ENCODE peak calls at places on chromosomes 16 and 17, in six cellular contexts. One of them, this sample, is unnamed.

GRCh38 chr17:68835061-68835460 is 120.1 kb downstream of the ABCA8 start:
- DNase-seq in keratinocyte: no peak
- DNase-seq in mammary epithelial cell: no peak
- DNase-seq in GM23338: no peak
- DNase-seq in endothelial cell of umbilical vein: peak; percentile 13
- DNase-seq in neural progenitor cell: no peak
- DNase-seq in this sample: peak; percentile 92

GRCh38 chr17:41284546-41284945 is 9.0 kb downstream of the KRTAP9-7 start:
- DNase-seq in endothelial cell of umbilical vein: peak; percentile 0
- DNase-seq in mammary epithelial cell: no peak
- DNase-seq in keratinocyte: no peak
- DNase-seq in neural progenitor cell: no peak
- DNase-seq in GM23338: no peak
- DNase-seq in this sample: peak; percentile 27

GRCh38 chr17:5020502-5021023 is 14.7 kb downstream of the SLC52A1 start:
- DNase-seq in neural progenitor cell: no peak
- DNase-seq in GM23338: no peak
- DNase-seq in keratinocyte: no peak
- DNase-seq in endothelial cell of umbilical vein: no peak
- DNase-seq in mammary epithelial cell: no peak
- DNase-seq in this sample: no peak

GRCh38 chr17:1435326-1435725 is 20.7 kb downstream of the CRK start:
- DNase-seq in keratinocyte: no peak
- DNase-seq in neural progenitor cell: no peak
- DNase-seq in endothelial cell of umbilical vein: no peak
- DNase-seq in mammary epithelial cell: no peak
- DNase-seq in GM23338: no peak
- DNase-seq in this sample: no peak

GRCh38 chr16:85735225-85735722 is 15.6 kb downstream of the C16orf74 start:
- DNase-seq in mammary epithelial cell: no peak
- DNase-seq in GM23338: no peak
- DNase-seq in endothelial cell of umbilical vein: no peak
- DNase-seq in neural progenitor cell: no peak
- DNase-seq in keratinocyte: no peak
- DNase-seq in this sample: no peak

GRCh38 chr16:14003119-14003570 is 68.0 kb upstream of the MRTFB start:
- DNase-seq in endothelial cell of umbilical vein: peak; percentile 29
- DNase-seq in mammary epithelial cell: peak; percentile 77
- DNase-seq in GM23338: peak; percentile 83
- DNase-seq in keratinocyte: no peak
- DNase-seq in neural progenitor cell: peak; percentile 83
- DNase-seq in this sample: peak; percentile 87

GRCh38 chr16:81204794-81205680 is 33.5 kb upstream of the BCO1 start:
- DNase-seq in GM23338: peak; percentile 68
- DNase-seq in endothelial cell of umbilical vein: peak; percentile 73
- DNase-seq in mammary epithelial cell: peak; percentile 36
- DNase-seq in keratinocyte: no peak
- DNase-seq in neural progenitor cell: peak; percentile 59
- DNase-seq in this sample: peak; percentile 67

GRCh38 chr16:14242769-14243168 is 171.7 kb downstream of the MRTFB start:
- DNase-seq in neural progenitor cell: no peak
- DNase-seq in keratinocyte: no peak
- DNase-seq in mammary epithelial cell: no peak
- DNase-seq in GM23338: no peak
- DNase-seq in endothelial cell of umbilical vein: no peak
- DNase-seq in this sample: no peak

GRCh38 chr17:19744492-19744891 is 3.6 kb downstream of the ALDH3A1 start:
- DNase-seq in keratinocyte: no peak
- DNase-seq in endothelial cell of umbilical vein: no peak
- DNase-seq in neural progenitor cell: no peak
- DNase-seq in mammary epithelial cell: no peak
- DNase-seq in GM23338: no peak
- DNase-seq in this sample: no peak

GRCh38 chr16:17561056-17561455 is 90.3 kb upstream of the XYLT1 start:
- DNase-seq in endothelial cell of umbilical vein: no peak
- DNase-seq in mammary epithelial cell: no peak
- DNase-seq in neural progenitor cell: no peak
- DNase-seq in keratinocyte: no peak
- DNase-seq in GM23338: no peak
- DNase-seq in this sample: no peak

GRCh38 chr17:30165960-30166359 is 49.3 kb downstream of the NSRP1 start:
- DNase-seq in endothelial cell of umbilical vein: no peak
- DNase-seq in neural progenitor cell: no peak
- DNase-seq in mammary epithelial cell: no peak
- DNase-seq in keratinocyte: no peak
- DNase-seq in GM23338: no peak
- DNase-seq in this sample: no peak

GRCh38 chr16:50318796-50319578 is 49.8 kb downstream of the BRD7 start:
- DNase-seq in endothelial cell of umbilical vein: no peak
- DNase-seq in keratinocyte: no peak
- DNase-seq in neural progenitor cell: no peak
- DNase-seq in mammary epithelial cell: no peak
- DNase-seq in GM23338: no peak
- DNase-seq in this sample: no peak

GRCh38 chr16:47713225-47713595 is 252.1 kb downstream of the PHKB start:
- DNase-seq in endothelial cell of umbilical vein: peak; percentile 60
- DNase-seq in mammary epithelial cell: peak; percentile 93
- DNase-seq in keratinocyte: peak; percentile 71
- DNase-seq in neural progenitor cell: no peak
- DNase-seq in GM23338: no peak
- DNase-seq in this sample: no peak

GRCh38 chr16:85370881-85371651 is 242.1 kb upstream of the GSE1 start:
- DNase-seq in mammary epithelial cell: peak; percentile 54
- DNase-seq in endothelial cell of umbilical vein: no peak
- DNase-seq in neural progenitor cell: no peak
- DNase-seq in keratinocyte: no peak
- DNase-seq in GM23338: no peak
- DNase-seq in this sample: no peak

GRCh38 chr17:82228842-82229685 is at the start of gene SLC16A3:
- DNase-seq in GM23338: peak; percentile 73
- DNase-seq in neural progenitor cell: peak; percentile 91
- DNase-seq in keratinocyte: no peak
- DNase-seq in mammary epithelial cell: peak; percentile 67
- DNase-seq in endothelial cell of umbilical vein: peak; percentile 51
- DNase-seq in this sample: no peak

GRCh38 chr17:9062399-9062902 is 41.1 kb downstream of the NTN1 start:
- DNase-seq in neural progenitor cell: no peak
- DNase-seq in mammary epithelial cell: no peak
- DNase-seq in keratinocyte: no peak
- DNase-seq in GM23338: peak; percentile 30
- DNase-seq in endothelial cell of umbilical vein: no peak
- DNase-seq in this sample: no peak

GRCh38 chr17:17445925-17446665 is 30.7 kb upstream of the MED9 start:
- DNase-seq in endothelial cell of umbilical vein: peak; percentile 96
- DNase-seq in keratinocyte: peak; percentile 28
- DNase-seq in neural progenitor cell: no peak
- DNase-seq in mammary epithelial cell: peak; percentile 82
- DNase-seq in GM23338: no peak
- DNase-seq in this sample: no peak

GRCh38 chr16:71693168-71693567 is 31.3 kb downstream of the PHLPP2 start:
- DNase-seq in endothelial cell of umbilical vein: no peak
- DNase-seq in mammary epithelial cell: no peak
- DNase-seq in neural progenitor cell: no peak
- DNase-seq in GM23338: no peak
- DNase-seq in keratinocyte: no peak
- DNase-seq in this sample: no peak

GRCh38 chr16:55376567-55377167 is 52.7 kb downstream of the IRX6 start:
- DNase-seq in endothelial cell of umbilical vein: no peak
- DNase-seq in neural progenitor cell: no peak
- DNase-seq in keratinocyte: no peak
- DNase-seq in GM23338: no peak
- DNase-seq in mammary epithelial cell: no peak
- DNase-seq in this sample: no peak

GRCh38 chr16:55384848-55385247 is 60.8 kb downstream of the IRX6 start:
- DNase-seq in keratinocyte: no peak
- DNase-seq in neural progenitor cell: no peak
- DNase-seq in mammary epithelial cell: no peak
- DNase-seq in GM23338: no peak
- DNase-seq in endothelial cell of umbilical vein: no peak
- DNase-seq in this sample: no peak

GRCh38 chr16:55379876-55380390 is 55.9 kb downstream of the IRX6 start:
- DNase-seq in keratinocyte: no peak
- DNase-seq in neural progenitor cell: no peak
- DNase-seq in GM23338: no peak
- DNase-seq in endothelial cell of umbilical vein: no peak
- DNase-seq in mammary epithelial cell: no peak
- DNase-seq in this sample: no peak

GRCh38 chr16:55377840-55378239 is 53.8 kb downstream of the IRX6 start:
- DNase-seq in endothelial cell of umbilical vein: no peak
- DNase-seq in mammary epithelial cell: no peak
- DNase-seq in neural progenitor cell: no peak
- DNase-seq in GM23338: no peak
- DNase-seq in keratinocyte: no peak
- DNase-seq in this sample: no peak

GRCh38 chr16:55380485-55380884 is 56.5 kb downstream of the IRX6 start:
- DNase-seq in neural progenitor cell: no peak
- DNase-seq in endothelial cell of umbilical vein: no peak
- DNase-seq in GM23338: no peak
- DNase-seq in keratinocyte: no peak
- DNase-seq in mammary epithelial cell: no peak
- DNase-seq in this sample: no peak
- H3K4me3 ChIP-seq in neural progenitor cell: no peak overlapping the region
- H3K4me3 ChIP-seq in endothelial cell of umbilical vein: no peak overlapping the region
- H3K4me3 ChIP-seq in GM23338: no peak overlapping the region
- H3K4me3 ChIP-seq in keratinocyte: no peak overlapping the region
- H3K4me3 ChIP-seq in mammary epithelial cell: no peak overlapping the region
- H3K4me3 ChIP-seq in this sample: no peak overlapping the region

GRCh38 chr17:10457952-10458351 is 11.4 kb downstream of the MYH4 start:
- DNase-seq in mammary epithelial cell: no peak
- DNase-seq in keratinocyte: no peak
- DNase-seq in neural progenitor cell: no peak
- DNase-seq in GM23338: no peak
- DNase-seq in endothelial cell of umbilical vein: no peak
- DNase-seq in this sample: no peak

GRCh38 chr17:10460062-10460461 is 9.3 kb downstream of the MYH4 start:
- DNase-seq in endothelial cell of umbilical vein: no peak
- DNase-seq in GM23338: no peak
- DNase-seq in keratinocyte: no peak
- DNase-seq in mammary epithelial cell: no peak
- DNase-seq in neural progenitor cell: no peak
- DNase-seq in this sample: no peak

DNA sequence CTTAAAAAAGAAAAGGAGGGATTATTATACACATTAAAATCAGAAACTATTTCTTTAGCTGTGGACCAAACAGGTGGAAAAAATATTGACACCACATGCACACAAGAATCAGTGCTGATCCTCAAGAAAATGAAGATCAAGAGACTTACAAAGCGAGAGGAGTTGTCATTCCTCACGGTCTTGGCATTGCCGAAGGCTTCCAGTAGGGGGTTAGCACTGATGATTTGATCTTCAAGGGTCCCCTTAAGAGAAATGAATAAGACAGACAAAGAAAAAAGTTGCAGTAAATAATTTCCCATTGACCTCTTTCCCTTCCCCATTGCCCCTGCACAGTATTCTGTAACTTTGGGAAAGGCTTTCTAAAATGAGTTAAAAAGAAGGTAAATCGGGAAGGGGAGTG is 6.0 kb downstream of the MYH4 start:
- DNase-seq in neural progenitor cell: no peak
- DNase-seq in keratinocyte: no peak
- DNase-seq in endothelial cell of umbilical vein: no peak
- DNase-seq in mammary epithelial cell: no peak
- DNase-seq in GM23338: peak; percentile 52
- DNase-seq in this sample: peak; percentile 5
- TF ChIP-seq EZH2 in neural progenitor cell: no peak
- TF ChIP-seq EZH2 in keratinocyte: no peak
- TF ChIP-seq EZH2 in endothelial cell of umbilical vein: no peak
- TF ChIP-seq EZH2 in mammary epithelial cell: no peak
- TF ChIP-seq EZH2 in GM23338: no peak
- TF ChIP-seq EZH2 in this sample: no peak

GRCh38 chr16:73771676-73772075 is 524.9 kb upstream of the PSMD7 start:
- DNase-seq in keratinocyte: no peak
- DNase-seq in mammary epithelial cell: no peak
- DNase-seq in neural progenitor cell: no peak
- DNase-seq in endothelial cell of umbilical vein: no peak
- DNase-seq in GM23338: no peak
- DNase-seq in this sample: no peak
- H3K4me3 ChIP-seq in keratinocyte: no peak overlapping the region
- H3K4me3 ChIP-seq in mammary epithelial cell: no peak overlapping the region
- H3K4me3 ChIP-seq in neural progenitor cell: no peak overlapping the region
- H3K4me3 ChIP-seq in endothelial cell of umbilical vein: no peak overlapping the region
- H3K4me3 ChIP-seq in GM23338: no peak overlapping the region
- H3K4me3 ChIP-seq in this sample: no peak overlapping the region

DNA sequence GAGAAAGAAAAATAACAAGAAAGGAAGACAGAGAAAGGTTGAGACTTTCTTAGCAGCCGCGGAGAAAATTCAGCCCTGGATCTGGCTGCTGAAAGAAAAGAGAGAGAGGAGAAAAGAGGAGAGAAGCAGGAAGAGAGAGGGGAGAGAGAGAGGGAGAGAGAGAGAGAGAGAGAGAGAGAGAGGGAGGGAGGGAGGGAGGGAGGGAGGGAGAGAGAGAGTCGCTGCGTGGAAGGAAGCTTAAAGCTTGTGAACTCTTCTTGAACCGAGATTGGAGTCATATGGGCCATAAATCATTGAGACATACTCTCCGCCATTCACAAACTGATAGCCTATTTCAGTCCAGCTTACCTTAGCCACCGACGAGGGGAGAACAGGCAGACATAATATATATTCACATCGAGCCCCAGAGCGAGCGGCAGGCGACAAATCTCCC is 10.3 kb upstream of the HOXB2 start:
- DNase-seq in neural progenitor cell: no peak
- DNase-seq in endothelial cell of umbilical vein: peak; percentile 89
- DNase-seq in GM23338: no peak
- DNase-seq in mammary epithelial cell: peak; percentile 87
- DNase-seq in keratinocyte: no peak
- DNase-seq in this sample: peak; percentile 92
- TF ChIP-seq EZH2 in neural progenitor cell: no peak
- TF ChIP-seq EZH2 in endothelial cell of umbilical vein: no peak
- TF ChIP-seq EZH2 in GM23338: peak; percentile 87
- TF ChIP-seq EZH2 in mammary epithelial cell: no peak
- TF ChIP-seq EZH2 in keratinocyte: no peak
- TF ChIP-seq EZH2 in this sample: no peak

This sample was measured in A673.